ENCODE peak calls at places on chromosomes 13 and 19, in four cellular contexts. A, Z, I and K are unnamed samples.

GRCh38 chr13:23695711-23696512 is 125.7 kb downstream of the TNFRSF19 start:
- DNase-seq in I (no peak), A (no peak), Z (no peak), K (no peak)

GRCh38 chr19:16078759-16079707 is 2.7 kb downstream of the TPM4 start:
- DNase-seq in I (peak), A (peak), Z (peak), K (peak)

GRCh38 chr13:23871616-23872220 is 17.5 kb downstream of the MIPEP start:
- DNase-seq in I (no peak), A (peak), Z (no peak), K (peak)

GRCh38 chr13:41428155-41428554 is 29.2 kb upstream of the RGCC start:
- DNase-seq in A (no peak), I (peak), Z (no peak), K (no peak)

GRCh38 chr13:59991395-59991794 is 172.3 kb downstream of the DIAPH3 start:
- DNase-seq in I (no peak), Z (no peak), A (no peak), K (no peak)

GRCh38 chr13:49652691-49653305 is 24.5 kb downstream of the ARL11 start:
- DNase-seq in Z (no peak), I (no peak), A (peak), K (peak)

GRCh38 chr13:49624207-49624606 is 4.1 kb upstream of the ARL11 start:
- DNase-seq in I (no peak), A (no peak), Z (no peak), K (no peak)

GRCh38 chr13:106573855-106574254 is 5.9 kb upstream of the ARGLU1 start:
- DNase-seq in I (no peak), Z (peak), A (no peak), K (no peak)

GRCh38 chr13:53201454-53202225 is 173.0 kb downstream of the OLFM4 start:
- DNase-seq in A (no peak), I (no peak), Z (no peak), K (no peak)

GRCh38 chr19:46551175-46551574 is 50.0 kb upstream of the CALM3 start:
- DNase-seq in A (no peak), Z (no peak), I (no peak), K (no peak)

GRCh38 chr13:111429064-111429558 is 108.7 kb downstream of the TEX29 start:
- DNase-seq in I (no peak), Z (no peak), A (peak), K (peak)